ENCODE peak calls at places on chromosomes 11 and 22, in seven cellular contexts. One of them, this sample, is unnamed. For H3K4me1, the result is how much of the 10 kb centered on the place peaks cover.

GRCh38 chr11:108983621-108984020 is 318.8 kb downstream of the DDX10 start:
- DNase-seq in body of pancreas: no peak
- DNase-seq in GM23248: peak
- DNase-seq in upper lobe of left lung: no peak
- DNase-seq in cardiac muscle cell: no peak
- DNase-seq in breast epithelium: no peak
- DNase-seq in colonic mucosa: no peak
- DNase-seq in this sample: no peak

GRCh38 chr11:790721-791564 is 1.1 kb upstream of the CEND1 start:
- DNase-seq in body of pancreas: no peak
- DNase-seq in upper lobe of left lung: peak
- DNase-seq in cardiac muscle cell: peak
- DNase-seq in colonic mucosa: no peak
- DNase-seq in GM23248: peak
- DNase-seq in breast epithelium: no peak
- DNase-seq in this sample: peak

GRCh38 chr22:17201285-17201945 is 17.8 kb downstream of the ADA2 start:
- DNase-seq in colonic mucosa: no peak
- DNase-seq in body of pancreas: peak
- DNase-seq in upper lobe of left lung: no peak
- DNase-seq in cardiac muscle cell: peak
- DNase-seq in GM23248: peak
- DNase-seq in breast epithelium: no peak
- DNase-seq in this sample: no peak

GRCh38 chr11:67354314-67355022 is 1.1 kb upstream of the POLD4 start:
- DNase-seq in upper lobe of left lung: no peak
- DNase-seq in GM23248: peak
- DNase-seq in breast epithelium: no peak
- DNase-seq in cardiac muscle cell: peak
- DNase-seq in body of pancreas: peak
- DNase-seq in colonic mucosa: peak
- DNase-seq in this sample: peak

GRCh38 chr11:32391965-32392553 is 43.3 kb downstream of the WT1 start:
- DNase-seq in cardiac muscle cell: peak
- DNase-seq in breast epithelium: no peak
- DNase-seq in upper lobe of left lung: no peak
- DNase-seq in body of pancreas: no peak
- DNase-seq in colonic mucosa: no peak
- DNase-seq in GM23248: peak
- DNase-seq in this sample: no peak

GRCh38 chr11:69297225-69297925 is 3.4 kb downstream of the MYEOV start:
- DNase-seq in colonic mucosa: peak
- DNase-seq in upper lobe of left lung: peak
- DNase-seq in cardiac muscle cell: peak
- DNase-seq in breast epithelium: peak
- DNase-seq in GM23248: peak
- DNase-seq in body of pancreas: peak
- DNase-seq in this sample: peak

GRCh38 chr11:47143322-47143721 is 33.4 kb downstream of the ARFGAP2 start:
- DNase-seq in cardiac muscle cell: peak
- DNase-seq in GM23248: peak
- DNase-seq in colonic mucosa: no peak
- DNase-seq in breast epithelium: peak
- DNase-seq in body of pancreas: peak
- DNase-seq in upper lobe of left lung: no peak
- DNase-seq in this sample: peak

GRCh38 chr11:131663403-131664200 is 293.2 kb downstream of the NTM start:
- DNase-seq in upper lobe of left lung: no peak
- DNase-seq in breast epithelium: no peak
- DNase-seq in body of pancreas: no peak
- DNase-seq in colonic mucosa: no peak
- DNase-seq in cardiac muscle cell: no peak
- DNase-seq in GM23248: no peak
- DNase-seq in this sample: no peak

GRCh38 chr22:44758354-44758969 is 6.1 kb downstream of the ARHGAP8 start:
- DNase-seq in upper lobe of left lung: no peak
- DNase-seq in GM23248: peak
- DNase-seq in cardiac muscle cell: peak
- DNase-seq in body of pancreas: no peak
- DNase-seq in breast epithelium: no peak
- DNase-seq in colonic mucosa: peak
- DNase-seq in this sample: peak

GRCh38 chr11:57453543-57454177 is 6.7 kb upstream of the RTN4RL2 start:
- DNase-seq in cardiac muscle cell: no peak
- DNase-seq in body of pancreas: peak
- DNase-seq in colonic mucosa: peak
- DNase-seq in GM23248: no peak
- DNase-seq in upper lobe of left lung: no peak
- DNase-seq in breast epithelium: no peak
- DNase-seq in this sample: no peak

GRCh38 chr11:62850911-62851806 is 11.8 kb upstream of the WDR74 start:
- DNase-seq in breast epithelium: no peak
- DNase-seq in GM23248: no peak
- DNase-seq in colonic mucosa: no peak
- DNase-seq in body of pancreas: no peak
- DNase-seq in upper lobe of left lung: no peak
- DNase-seq in cardiac muscle cell: no peak
- DNase-seq in this sample: peak

GRCh38 chr11:118012083-118012669 is 26.0 kb downstream of the IL10RA start:
- DNase-seq in upper lobe of left lung: no peak
- DNase-seq in GM23248: peak
- DNase-seq in breast epithelium: no peak
- DNase-seq in body of pancreas: no peak
- DNase-seq in colonic mucosa: no peak
- DNase-seq in cardiac muscle cell: peak
- DNase-seq in this sample: no peak

GRCh38 chr11:120334894-120335462 is 1.2 kb upstream of the ARHGEF12 start:
- DNase-seq in breast epithelium: no peak
- DNase-seq in GM23248: peak
- DNase-seq in upper lobe of left lung: no peak
- DNase-seq in cardiac muscle cell: peak
- DNase-seq in body of pancreas: peak
- DNase-seq in colonic mucosa: peak
- DNase-seq in this sample: peak

GRCh38 chr11:75342231-75342918 is 9.1 kb downstream of the ARRB1 start:
- DNase-seq in GM23248: no peak
- DNase-seq in colonic mucosa: peak
- DNase-seq in breast epithelium: no peak
- DNase-seq in upper lobe of left lung: no peak
- DNase-seq in cardiac muscle cell: no peak
- DNase-seq in body of pancreas: no peak
- DNase-seq in this sample: no peak

GRCh38 chr22:41401781-41402648 is 20.3 kb downstream of the TEF start:
- DNase-seq in cardiac muscle cell: peak
- DNase-seq in breast epithelium: no peak
- DNase-seq in body of pancreas: peak
- DNase-seq in GM23248: peak
- DNase-seq in upper lobe of left lung: peak
- DNase-seq in colonic mucosa: peak
- DNase-seq in this sample: peak

GRCh38 chr11:1092145-1092670 is 17.5 kb downstream of the MUC2 start:
- DNase-seq in colonic mucosa: no peak
- DNase-seq in GM23248: no peak
- DNase-seq in cardiac muscle cell: no peak
- DNase-seq in breast epithelium: no peak
- DNase-seq in upper lobe of left lung: peak
- DNase-seq in body of pancreas: no peak
- DNase-seq in this sample: no peak

GRCh38 chr22:38859581-38860290 is 12.3 kb downstream of the CBX6 start:
- DNase-seq in GM23248: no peak
- DNase-seq in colonic mucosa: no peak
- DNase-seq in cardiac muscle cell: no peak
- DNase-seq in body of pancreas: no peak
- DNase-seq in breast epithelium: no peak
- DNase-seq in upper lobe of left lung: no peak
- DNase-seq in this sample: no peak

GRCh38 chr11:14073821-14074529 is 111.5 kb downstream of the SPON1 start:
- DNase-seq in GM23248: peak
- DNase-seq in breast epithelium: no peak
- DNase-seq in cardiac muscle cell: peak
- DNase-seq in body of pancreas: peak
- DNase-seq in colonic mucosa: no peak
- DNase-seq in upper lobe of left lung: no peak
- DNase-seq in this sample: no peak

GRCh38 chr11:48083427-48083826 is 103.1 kb downstream of the PTPRJ start:
- DNase-seq in cardiac muscle cell: peak
- DNase-seq in colonic mucosa: no peak
- DNase-seq in upper lobe of left lung: no peak
- DNase-seq in breast epithelium: no peak
- DNase-seq in body of pancreas: no peak
- DNase-seq in GM23248: peak
- DNase-seq in this sample: no peak

GRCh38 chr22:38428714-38429113 is 26.3 kb downstream of the KCNJ4 start:
- DNase-seq in body of pancreas: no peak
- DNase-seq in breast epithelium: no peak
- DNase-seq in colonic mucosa: no peak
- DNase-seq in upper lobe of left lung: no peak
- DNase-seq in cardiac muscle cell: no peak
- DNase-seq in GM23248: no peak
- DNase-seq in this sample: no peak

GRCh38 chr11:60165538-60165937 is 17.3 kb downstream of the MS4A6A start:
- DNase-seq in breast epithelium: no peak
- DNase-seq in body of pancreas: no peak
- DNase-seq in upper lobe of left lung: no peak
- DNase-seq in cardiac muscle cell: no peak
- DNase-seq in colonic mucosa: no peak
- DNase-seq in GM23248: no peak
- DNase-seq in this sample: no peak

GRCh38 chr11:132464939-132465338 is 1067.4 kb downstream of the OPCML start:
- DNase-seq in colonic mucosa: no peak
- DNase-seq in GM23248: peak
- DNase-seq in cardiac muscle cell: no peak
- DNase-seq in body of pancreas: no peak
- DNase-seq in upper lobe of left lung: no peak
- DNase-seq in breast epithelium: no peak
- DNase-seq in this sample: no peak

GRCh38 chr11:94762208-94762607 is 5.9 kb upstream of the AMOTL1 start:
- DNase-seq in cardiac muscle cell: no peak
- DNase-seq in upper lobe of left lung: no peak
- DNase-seq in GM23248: peak
- DNase-seq in body of pancreas: peak
- DNase-seq in breast epithelium: no peak
- DNase-seq in colonic mucosa: no peak
- DNase-seq in this sample: no peak

GRCh38 chr11:130157111-130157510 is 2.5 kb upstream of the ST14 start:
- DNase-seq in colonic mucosa: no peak
- DNase-seq in cardiac muscle cell: peak
- DNase-seq in GM23248: no peak
- DNase-seq in upper lobe of left lung: no peak
- DNase-seq in breast epithelium: no peak
- DNase-seq in body of pancreas: no peak
- DNase-seq in this sample: no peak

GRCh38 chr11:126842038-126842437 is 158.5 kb downstream of the KIRREL3 start:
- DNase-seq in cardiac muscle cell: no peak
- DNase-seq in upper lobe of left lung: no peak
- DNase-seq in colonic mucosa: no peak
- DNase-seq in breast epithelium: no peak
- DNase-seq in GM23248: no peak
- DNase-seq in body of pancreas: no peak
- DNase-seq in this sample: no peak

GRCh38 chr11:12157241-12157661 is 46.9 kb downstream of the MICAL2 start:
- DNase-seq in cardiac muscle cell: peak
- DNase-seq in GM23248: peak
- DNase-seq in colonic mucosa: no peak
- DNase-seq in breast epithelium: no peak
- DNase-seq in body of pancreas: no peak
- DNase-seq in upper lobe of left lung: no peak
- DNase-seq in this sample: no peak
- H3K4me1 ChIP-seq in cardiac muscle cell: half or more
- H3K4me1 ChIP-seq in GM23248: under half
- H3K4me1 ChIP-seq in colonic mucosa: under half
- H3K4me1 ChIP-seq in breast epithelium: under half
- H3K4me1 ChIP-seq in body of pancreas: under half
- H3K4me1 ChIP-seq in upper lobe of left lung: half or more
- H3K4me1 ChIP-seq in this sample: under half

GRCh38 chr11:72637926-72638325 is 36.3 kb downstream of the PDE2A start:
- DNase-seq in breast epithelium: no peak
- DNase-seq in cardiac muscle cell: no peak
- DNase-seq in upper lobe of left lung: no peak
- DNase-seq in body of pancreas: no peak
- DNase-seq in GM23248: no peak
- DNase-seq in colonic mucosa: no peak
- DNase-seq in this sample: no peak
- H3K27ac ChIP-seq in breast epithelium: peak
- H3K27ac ChIP-seq in cardiac muscle cell: no peak
- H3K27ac ChIP-seq in upper lobe of left lung: no peak
- H3K27ac ChIP-seq in body of pancreas: no peak
- H3K27ac ChIP-seq in GM23248: no peak
- H3K27ac ChIP-seq in colonic mucosa: no peak
- H3K27ac ChIP-seq in this sample: no peak

GRCh38 chr11:77236901-77237300 is 64.6 kb downstream of the GDPD4 start:
- DNase-seq in body of pancreas: no peak
- DNase-seq in cardiac muscle cell: no peak
- DNase-seq in GM23248: peak
- DNase-seq in upper lobe of left lung: no peak
- DNase-seq in colonic mucosa: no peak
- DNase-seq in breast epithelium: no peak
- DNase-seq in this sample: no peak

GRCh38 chr11:77231800-77232199 is 69.7 kb downstream of the GDPD4 start:
- DNase-seq in GM23248: no peak
- DNase-seq in colonic mucosa: no peak
- DNase-seq in breast epithelium: no peak
- DNase-seq in upper lobe of left lung: no peak
- DNase-seq in cardiac muscle cell: no peak
- DNase-seq in body of pancreas: no peak
- DNase-seq in this sample: no peak

GRCh38 chr11:77230878-77231605 is 70.4 kb downstream of the GDPD4 start:
- DNase-seq in body of pancreas: no peak
- DNase-seq in colonic mucosa: no peak
- DNase-seq in breast epithelium: no peak
- DNase-seq in GM23248: no peak
- DNase-seq in upper lobe of left lung: no peak
- DNase-seq in cardiac muscle cell: no peak
- DNase-seq in this sample: no peak

GRCh38 chr11:77233011-77233410 is 68.5 kb downstream of the GDPD4 start:
- DNase-seq in cardiac muscle cell: no peak
- DNase-seq in breast epithelium: no peak
- DNase-seq in GM23248: no peak
- DNase-seq in colonic mucosa: no peak
- DNase-seq in upper lobe of left lung: no peak
- DNase-seq in body of pancreas: no peak
- DNase-seq in this sample: peak

DNA sequence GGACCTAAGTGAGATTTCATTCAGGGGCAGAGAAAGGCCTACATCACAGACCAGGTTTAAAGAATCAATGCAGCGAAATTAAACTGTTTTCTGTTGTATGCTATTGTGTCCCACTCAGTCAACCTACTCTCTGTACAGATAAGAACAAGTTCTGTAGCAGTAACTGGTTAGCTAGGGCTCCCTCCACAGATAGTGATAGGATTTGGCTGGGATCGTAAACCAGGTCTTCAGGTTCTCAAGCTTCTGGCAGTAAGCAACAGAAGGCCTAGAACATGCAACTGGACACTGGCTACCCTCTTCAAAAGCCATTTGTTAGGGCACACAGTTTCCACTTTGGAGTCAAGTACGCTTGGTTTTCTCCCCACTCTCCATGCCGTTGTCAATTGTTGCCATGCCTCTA is 69.2 kb downstream of the GDPD4 start:
- DNase-seq in GM23248: no peak
- DNase-seq in body of pancreas: peak
- DNase-seq in cardiac muscle cell: no peak
- DNase-seq in breast epithelium: no peak
- DNase-seq in upper lobe of left lung: no peak
- DNase-seq in colonic mucosa: no peak
- DNase-seq in this sample: no peak
- H3K4me1 ChIP-seq in GM23248: under half
- H3K4me1 ChIP-seq in body of pancreas: under half
- H3K4me1 ChIP-seq in cardiac muscle cell: under half
- H3K4me1 ChIP-seq in breast epithelium: under half
- H3K4me1 ChIP-seq in upper lobe of left lung: under half
- H3K4me1 ChIP-seq in colonic mucosa: under half
- H3K4me1 ChIP-seq in this sample: under half

GRCh38 chr11:128547946-128548654 is 39.3 kb downstream of the ETS1 start:
- DNase-seq in GM23248: no peak
- DNase-seq in colonic mucosa: no peak
- DNase-seq in breast epithelium: no peak
- DNase-seq in body of pancreas: no peak
- DNase-seq in upper lobe of left lung: no peak
- DNase-seq in cardiac muscle cell: no peak
- DNase-seq in this sample: no peak
- H3K27ac ChIP-seq in GM23248: no peak
- H3K27ac ChIP-seq in colonic mucosa: peak
- H3K27ac ChIP-seq in breast epithelium: peak
- H3K27ac ChIP-seq in body of pancreas: peak
- H3K27ac ChIP-seq in upper lobe of left lung: peak
- H3K27ac ChIP-seq in cardiac muscle cell: no peak
- H3K27ac ChIP-seq in this sample: no peak

This sample was measured in SJCRH30.